ENCODE peak calls at places on chromosomes 7 and 10, in nine cellular contexts. P is astrocyte of the spinal cord; U is NCI-H1048; A is mucosa of gallbladder; W is activated CD4-positive, CD25-positive, alpha-beta regulatory T cell treated with anti-CD3 and anti-CD28 coated beads, Interleukin-2, amount 50 U/mL, for 16 hours; C is T-helper 9 cell; Z is activated naive CD4-positive, alpha-beta T cell; M is dermis blood vessel endothelial cell; X is CD4-positive, alpha-beta memory T cell. H is an unnamed sample.
A peak's percentile ranks its signal among the peaks of the same experiment; 100 is the strongest.

GRCh38 chr7:156017431-156017830 is 205.2 kb upstream of the SHH start:
- DNase-seq in P (no peak), U (no peak), A (no peak), W (no peak), C (no peak), Z (no peak), M (no peak), X (no peak), H (no peak)

GRCh38 chr7:151150388-151150787 is 17.1 kb downstream of the GBX1 start:
- DNase-seq in P (no peak), U (no peak), A (no peak), W (no peak), C (no peak), Z (no peak), M (no peak), X (no peak), H (no peak)

GRCh38 chr7:155282671-155283070 is 15.0 kb upstream of the INSIG1 start:
- DNase-seq in P (no peak), U (no peak), A (no peak), W (no peak), C (no peak), Z (no peak), M (no peak), X (no peak), H (no peak)

GRCh38 chr10:79094412-79095175 is 25.8 kb downstream of the ZMIZ1 start:
- DNase-seq in P (no peak), U (no peak), A (no peak), W (no peak), C (no peak), Z (no peak), M (no peak), X (no peak), H (no peak)

GRCh38 chr7:92766461-92767003 is 69.8 kb downstream of the CDK6 start:
- DNase-seq in P (peak; percentile 67), U (no peak), A (no peak), W (no peak), C (no peak), Z (no peak), M (peak; percentile 37), X (no peak), H (peak; percentile 51)

GRCh38 chr10:88270061-88270808 is 312.9 kb downstream of the RNLS start:
- DNase-seq in P (no peak), U (no peak), A (no peak), W (no peak), C (no peak), Z (no peak), M (no peak), X (no peak), H (no peak)

GRCh38 chr7:99621271-99621670 is 4.5 kb downstream of the ZSCAN25 start:
- DNase-seq in P (no peak), U (no peak), A (no peak), W (no peak), C (no peak), Z (no peak), M (no peak), X (no peak), H (no peak)

GRCh38 chr7:32501522-32501921 is 6.2 kb downstream of the AVL9 start:
- DNase-seq in P (peak; percentile 55), U (no peak), A (no peak), W (no peak), C (no peak), Z (no peak), M (peak; percentile 75), X (no peak), H (peak; percentile 44)

GRCh38 chr7:41046221-41046761 is 656.6 kb downstream of the INHBA start:
- DNase-seq in P (peak; percentile 84), U (no peak), A (no peak), W (no peak), C (no peak), Z (no peak), M (peak; percentile 13), X (no peak), H (no peak)

GRCh38 chr7:44324204-44325126 is 929 bp downstream of the CAMK2B start:
- DNase-seq in P (no peak), U (no peak), A (no peak), W (no peak), C (no peak), Z (no peak), M (peak; percentile 11), X (no peak), H (peak; percentile 10)

GRCh38 chr10:44882146-44882720 is 28.9 kb upstream of the TMEM72 start:
- DNase-seq in P (no peak), U (no peak), A (no peak), W (no peak), C (no peak), Z (no peak), M (no peak), X (no peak), H (no peak)

GRCh38 chr10:123496336-123496735 is 169.8 kb upstream of the GPR26 start:
- DNase-seq in P (no peak), U (no peak), A (no peak), W (no peak), C (no peak), Z (no peak), M (no peak), X (no peak), H (no peak)

GRCh38 chr7:112298543-112299100 is 92.1 kb downstream of the ZNF277 start:
- DNase-seq in P (no peak), U (no peak), A (no peak), W (no peak), C (no peak), Z (no peak), M (no peak), X (no peak), H (no peak)

GRCh38 chr10:11177926-11178453 is 160.3 kb downstream of the CELF2 start:
- DNase-seq in P (no peak), U (no peak), A (no peak), W (no peak), C (peak; percentile 26), Z (no peak), M (peak; percentile 18), X (peak; percentile 61), H (peak; percentile 79)

GRCh38 chr10:33273295-33274002 is 61.0 kb downstream of the NRP1 start:
- DNase-seq in P (peak; percentile 94), U (peak; percentile 3), A (peak; percentile 92), W (no peak), C (no peak), Z (no peak), M (peak; percentile 94), X (no peak), H (peak; percentile 8)

GRCh38 chr10:52561322-52561721 is 211.3 kb downstream of the MBL2 start:
- DNase-seq in P (no peak), U (no peak), A (no peak), W (no peak), C (no peak), Z (no peak), M (no peak), X (no peak), H (no peak)

GRCh38 chr10:27744478-27745379 is 890 bp downstream of the MKX start:
- DNase-seq in P (peak; percentile 33), U (no peak), A (no peak), W (no peak), C (no peak), Z (no peak), M (peak; percentile 51), X (peak; percentile 46), H (peak; percentile 77)

H was measured in cardiac muscle cell.